ENCODE peak calls at places on chromosomes 6 and 20, in six cellular contexts. H, Z, E, M, S and X are unnamed samples.

GRCh38 chr6:31037692-31038091 is 27.4 kb downstream of the MUC22 start:
- DNase-seq in H (no peak), Z (no peak), E (peak), M (no peak), S (peak), X (no peak)

GRCh38 chr20:62711703-62712101 is 3.1 kb downstream of the NTSR1 start:
- DNase-seq in H (no peak), Z (no peak), E (no peak), M (no peak), S (no peak), X (no peak)

GRCh38 chr6:4008324-4009047 is 70.5 kb downstream of the FAM217A start:
- DNase-seq in H (peak), Z (peak), E (peak), M (no peak), S (peak), X (no peak)

GRCh38 chr6:97591955-97592354 is 308.9 kb upstream of the MMS22L start:
- DNase-seq in H (no peak), Z (no peak), E (no peak), M (no peak), S (no peak), X (no peak)

GRCh38 chr6:151379933-151380847 is 11.2 kb downstream of the ZBTB2 start:
- DNase-seq in H (peak), Z (peak), E (no peak), M (no peak), S (no peak), X (no peak)

GRCh38 chr6:25962368-25963127 is at the start of gene TRIM38:
- DNase-seq in H (peak), Z (peak), E (peak), M (peak), S (peak), X (no peak)

GRCh38 chr6:103893082-103893481 is 966.6 kb downstream of the HACE1 start:
- DNase-seq in H (no peak), Z (no peak), E (no peak), M (no peak), S (no peak), X (no peak)

GRCh38 chr6:55578537-55579363 is at the start of gene HMGCLL1:
- DNase-seq in H (no peak), Z (peak), E (no peak), M (no peak), S (peak), X (no peak)

GRCh38 chr6:134175532-134176282 is 123.3 kb upstream of the SLC2A12 start:
- DNase-seq in H (peak), Z (peak), E (no peak), M (peak), S (peak), X (no peak)

GRCh38 chr6:131652472-131652871 is 15.4 kb downstream of the ENPP3 start:
- DNase-seq in H (no peak), Z (no peak), E (no peak), M (no peak), S (no peak), X (no peak)

GRCh38 chr20:47392015-47392720 is 35.7 kb upstream of the ZMYND8 start:
- DNase-seq in H (no peak), Z (peak), E (peak), M (no peak), S (peak), X (no peak)

GRCh38 chr20:49045440-49046086 is 549 bp upstream of the CSE1L start:
- DNase-seq in H (no peak), Z (no peak), E (no peak), M (peak), S (peak), X (no peak)

GRCh38 chr20:48841861-48842529 is 14.2 kb upstream of the PREX1 start:
- DNase-seq in H (no peak), Z (no peak), E (no peak), M (no peak), S (peak), X (no peak)

GRCh38 chr20:53077373-53078205 is 105.4 kb downstream of the TSHZ2 start:
- DNase-seq in H (peak), Z (no peak), E (peak), M (peak), S (no peak), X (no peak)

GRCh38 chr20:14055127-14055742 is 59.9 kb downstream of the MACROD2 start:
- DNase-seq in H (peak), Z (peak), E (no peak), M (peak), S (peak), X (no peak)

GRCh38 chr6:157996201-157996712 is 14.6 kb downstream of the SYNJ2 start:
- DNase-seq in H (no peak), Z (no peak), E (no peak), M (no peak), S (no peak), X (no peak)

GRCh38 chr20:37356387-37356786 is 10.4 kb downstream of the SRC start:
- DNase-seq in H (no peak), Z (no peak), E (no peak), M (no peak), S (peak), X (no peak)

GRCh38 chr20:22716824-22717351 is 132.5 kb upstream of the FOXA2 start:
- DNase-seq in H (no peak), Z (no peak), E (no peak), M (no peak), S (peak), X (no peak)

GRCh38 chr6:110509617-110510231 is 33.3 kb upstream of the SLC22A16 start:
- DNase-seq in H (no peak), Z (no peak), E (peak), M (no peak), S (peak), X (no peak)